ENCODE peak calls at places on chromosomes 3 and 15, in five cellular contexts. H, V, O, R and D are unnamed samples.

GRCh38 chr3:62875103-62876002 is at the start of gene CADPS:
- DNase-seq in H (no peak), V (peak), O (peak), R (no peak), D (no peak)

GRCh38 chr3:123446210-123446609 is 2.7 kb downstream of the ADCY5 start:
- DNase-seq in H (no peak), V (no peak), O (no peak), R (no peak), D (no peak)

GRCh38 chr3:42036483-42036823 is 54.7 kb upstream of the TRAK1 start:
- DNase-seq in H (peak), V (peak), O (peak), R (no peak), D (no peak)

GRCh38 chr15:73172508-73172907 is 120.2 kb downstream of the NEO1 start:
- DNase-seq in H (no peak), V (no peak), O (no peak), R (no peak), D (no peak)

GRCh38 chr3:169668081-169668956 is 4.8 kb upstream of the MECOM start:
- DNase-seq in H (peak), V (peak), O (no peak), R (no peak), D (no peak)

GRCh38 chr3:12046406-12046805 is 42.2 kb downstream of the SYN2 start:
- DNase-seq in H (peak), V (no peak), O (peak), R (no peak), D (no peak)

GRCh38 chr3:23761440-23761896 is 44.3 kb upstream of the UBE2E1 start:
- DNase-seq in H (peak), V (no peak), O (no peak), R (no peak), D (no peak)

GRCh38 chr3:101781166-101781565 is 2.2 kb downstream of the NXPE3 start:
- DNase-seq in H (no peak), V (no peak), O (peak), R (no peak), D (no peak)

GRCh38 chr15:25346371-25346770 is 92.5 kb downstream of the UBE3A start:
- DNase-seq in H (peak), V (no peak), O (no peak), R (no peak), D (no peak)

GRCh38 chr15:25342629-25343028 is 96.2 kb downstream of the UBE3A start:
- DNase-seq in H (no peak), V (no peak), O (no peak), R (no peak), D (no peak)

GRCh38 chr15:25347707-25348106 is 91.1 kb downstream of the UBE3A start:
- DNase-seq in H (no peak), V (no peak), O (no peak), R (no peak), D (no peak)

GRCh38 chr15:25345943-25346342 is 92.9 kb downstream of the UBE3A start:
- DNase-seq in H (peak), V (peak), O (peak), R (no peak), D (no peak)
- TF ChIP-seq CTCF in H (peak), V (peak), O (peak), R (no peak), D (no peak)

GRCh38 chr15:70633394-70633793 is 130.0 kb downstream of the UACA start:
- DNase-seq in H (no peak), V (no peak), O (no peak), R (no peak), D (no peak)

GRCh38 chr15:70632981-70633380 is 130.4 kb downstream of the UACA start:
- DNase-seq in H (peak), V (no peak), O (no peak), R (no peak), D (no peak)

GRCh38 chr15:70635895-70636294 is 127.5 kb downstream of the UACA start:
- DNase-seq in H (no peak), V (no peak), O (no peak), R (no peak), D (no peak)

GRCh38 chr15:70632079-70632850 is 131.1 kb downstream of the UACA start:
- DNase-seq in H (peak), V (no peak), O (no peak), R (no peak), D (no peak)

GRCh38 chr15:70636540-70637165 is 126.7 kb downstream of the UACA start:
- DNase-seq in H (no peak), V (no peak), O (peak), R (no peak), D (no peak)
- TF ChIP-seq CTCF in H (peak), V (no peak), O (peak), R (no peak), D (no peak)

GRCh38 chr15:66789029-66790025 is 87.3 kb downstream of the SMAD6 start:
- DNase-seq in H (peak), V (no peak), O (peak), R (no peak), D (no peak)
- TF ChIP-seq CTCF in H (peak), V (peak), O (peak), R (peak), D (no peak)

GRCh38 chr15:25170781-25171110 is 216.0 kb downstream of the SNRPN start:
- DNase-seq in H (no peak), V (peak), O (no peak), R (no peak), D (no peak)
- TF ChIP-seq CTCF in H (no peak), V (no peak), O (no peak), R (no peak), D (no peak)

GRCh38 chr3:47870156-47870555 is 67.2 kb downstream of the DHX30 start:
- DNase-seq in H (no peak), V (no peak), O (no peak), R (no peak), D (no peak)

GRCh38 chr3:47863391-47864128 is 60.6 kb downstream of the DHX30 start:
- DNase-seq in H (no peak), V (no peak), O (no peak), R (no peak), D (no peak)

GRCh38 chr3:47868306-47868705 is 65.4 kb downstream of the DHX30 start:
- DNase-seq in H (no peak), V (no peak), O (no peak), R (no peak), D (no peak)

GRCh38 chr3:47867451-47868017 is 64.6 kb downstream of the DHX30 start:
- DNase-seq in H (no peak), V (no peak), O (no peak), R (no peak), D (no peak)

GRCh38 chr3:47865192-47865591 is 62.3 kb downstream of the DHX30 start:
- DNase-seq in H (no peak), V (no peak), O (no peak), R (no peak), D (no peak)
- TF ChIP-seq CTCF in H (no peak), V (no peak), O (no peak), R (no peak), D (no peak)